ENCODE peak calls at places on chromosomes 13 and 19, in eight cellular contexts. One of them, this sample, is unnamed.

GRCh38 chr19:19655051-19655594 is 8.4 kb downstream of the ATP13A1 start:
- DNase-seq in PC-3: no peak
- DNase-seq in anterior cingulate cortex: no peak
- DNase-seq in mesendoderm: no peak
- DNase-seq in fibroblast of mammary gland: no peak
- DNase-seq in CD4-positive, alpha-beta memory T cell: no peak
- DNase-seq in effector CD4-positive, alpha-beta T cell: no peak
- DNase-seq in stimulated activated CD4-positive, alpha-beta T cell treated with anti-CD3 and anti-CD28 coated beads, Interleukin-4, amount 100 ng/mL, for 1 hour: no peak
- DNase-seq in this sample: no peak

GRCh38 chr13:20608438-20609020 is 41.6 kb downstream of the IFT88 start:
- DNase-seq in PC-3: no peak
- DNase-seq in anterior cingulate cortex: no peak
- DNase-seq in mesendoderm: no peak
- DNase-seq in fibroblast of mammary gland: peak
- DNase-seq in CD4-positive, alpha-beta memory T cell: no peak
- DNase-seq in effector CD4-positive, alpha-beta T cell: no peak
- DNase-seq in stimulated activated CD4-positive, alpha-beta T cell treated with anti-CD3 and anti-CD28 coated beads, Interleukin-4, amount 100 ng/mL, for 1 hour: no peak
- DNase-seq in this sample: no peak

GRCh38 chr13:67230774-67231480 is 791 bp upstream of the PCDH9 start:
- DNase-seq in PC-3: peak
- DNase-seq in anterior cingulate cortex: no peak
- DNase-seq in mesendoderm: peak
- DNase-seq in fibroblast of mammary gland: peak
- DNase-seq in CD4-positive, alpha-beta memory T cell: no peak
- DNase-seq in effector CD4-positive, alpha-beta T cell: no peak
- DNase-seq in stimulated activated CD4-positive, alpha-beta T cell treated with anti-CD3 and anti-CD28 coated beads, Interleukin-4, amount 100 ng/mL, for 1 hour: peak
- DNase-seq in this sample: peak

GRCh38 chr19:45717983-45718650 is 12.6 kb downstream of the FBXO46 start:
- DNase-seq in PC-3: no peak
- DNase-seq in anterior cingulate cortex: no peak
- DNase-seq in mesendoderm: no peak
- DNase-seq in fibroblast of mammary gland: peak
- DNase-seq in CD4-positive, alpha-beta memory T cell: no peak
- DNase-seq in effector CD4-positive, alpha-beta T cell: no peak
- DNase-seq in stimulated activated CD4-positive, alpha-beta T cell treated with anti-CD3 and anti-CD28 coated beads, Interleukin-4, amount 100 ng/mL, for 1 hour: no peak
- DNase-seq in this sample: no peak

GRCh38 chr13:83223546-83223945 is 658.7 kb downstream of the SLITRK1 start:
- DNase-seq in PC-3: no peak
- DNase-seq in anterior cingulate cortex: no peak
- DNase-seq in mesendoderm: no peak
- DNase-seq in fibroblast of mammary gland: no peak
- DNase-seq in CD4-positive, alpha-beta memory T cell: no peak
- DNase-seq in effector CD4-positive, alpha-beta T cell: no peak
- DNase-seq in stimulated activated CD4-positive, alpha-beta T cell treated with anti-CD3 and anti-CD28 coated beads, Interleukin-4, amount 100 ng/mL, for 1 hour: no peak
- DNase-seq in this sample: no peak

GRCh38 chr13:24764276-24764630 is 284 bp downstream of the RNF17 start:
- DNase-seq in PC-3: no peak
- DNase-seq in anterior cingulate cortex: no peak
- DNase-seq in mesendoderm: no peak
- DNase-seq in fibroblast of mammary gland: no peak
- DNase-seq in CD4-positive, alpha-beta memory T cell: no peak
- DNase-seq in effector CD4-positive, alpha-beta T cell: no peak
- DNase-seq in stimulated activated CD4-positive, alpha-beta T cell treated with anti-CD3 and anti-CD28 coated beads, Interleukin-4, amount 100 ng/mL, for 1 hour: no peak
- DNase-seq in this sample: no peak

GRCh38 chr13:81018936-81019335 is 678.0 kb upstream of the SPRY2 start:
- DNase-seq in PC-3: no peak
- DNase-seq in anterior cingulate cortex: no peak
- DNase-seq in mesendoderm: no peak
- DNase-seq in fibroblast of mammary gland: no peak
- DNase-seq in CD4-positive, alpha-beta memory T cell: no peak
- DNase-seq in effector CD4-positive, alpha-beta T cell: no peak
- DNase-seq in stimulated activated CD4-positive, alpha-beta T cell treated with anti-CD3 and anti-CD28 coated beads, Interleukin-4, amount 100 ng/mL, for 1 hour: no peak
- DNase-seq in this sample: no peak

GRCh38 chr19:58392945-58393724 is 2.3 kb upstream of the RNF225 start:
- DNase-seq in PC-3: no peak
- DNase-seq in anterior cingulate cortex: no peak
- DNase-seq in mesendoderm: no peak
- DNase-seq in fibroblast of mammary gland: no peak
- DNase-seq in CD4-positive, alpha-beta memory T cell: no peak
- DNase-seq in effector CD4-positive, alpha-beta T cell: no peak
- DNase-seq in stimulated activated CD4-positive, alpha-beta T cell treated with anti-CD3 and anti-CD28 coated beads, Interleukin-4, amount 100 ng/mL, for 1 hour: no peak
- DNase-seq in this sample: no peak

GRCh38 chr19:27962260-27962659 is 1250.7 kb downstream of the UQCRFS1 start:
- DNase-seq in PC-3: no peak
- DNase-seq in anterior cingulate cortex: no peak
- DNase-seq in mesendoderm: no peak
- DNase-seq in fibroblast of mammary gland: peak
- DNase-seq in CD4-positive, alpha-beta memory T cell: no peak
- DNase-seq in effector CD4-positive, alpha-beta T cell: no peak
- DNase-seq in stimulated activated CD4-positive, alpha-beta T cell treated with anti-CD3 and anti-CD28 coated beads, Interleukin-4, amount 100 ng/mL, for 1 hour: no peak
- DNase-seq in this sample: no peak

GRCh38 chr19:49019242-49019932 is 2.5 kb upstream of the LHB start:
- DNase-seq in PC-3: peak
- DNase-seq in anterior cingulate cortex: no peak
- DNase-seq in mesendoderm: peak
- DNase-seq in fibroblast of mammary gland: peak
- DNase-seq in CD4-positive, alpha-beta memory T cell: peak
- DNase-seq in effector CD4-positive, alpha-beta T cell: peak
- DNase-seq in stimulated activated CD4-positive, alpha-beta T cell treated with anti-CD3 and anti-CD28 coated beads, Interleukin-4, amount 100 ng/mL, for 1 hour: peak
- DNase-seq in this sample: peak

GRCh38 chr19:55082023-55082851 is 6.6 kb downstream of the EPS8L1 start:
- DNase-seq in PC-3: peak
- DNase-seq in anterior cingulate cortex: no peak
- DNase-seq in mesendoderm: peak
- DNase-seq in fibroblast of mammary gland: peak
- DNase-seq in CD4-positive, alpha-beta memory T cell: peak
- DNase-seq in effector CD4-positive, alpha-beta T cell: no peak
- DNase-seq in stimulated activated CD4-positive, alpha-beta T cell treated with anti-CD3 and anti-CD28 coated beads, Interleukin-4, amount 100 ng/mL, for 1 hour: peak
- DNase-seq in this sample: peak

GRCh38 chr13:91323349-91323748 is 24.1 kb upstream of the MIR17HG start:
- DNase-seq in PC-3: no peak
- DNase-seq in anterior cingulate cortex: no peak
- DNase-seq in mesendoderm: no peak
- DNase-seq in fibroblast of mammary gland: no peak
- DNase-seq in CD4-positive, alpha-beta memory T cell: peak
- DNase-seq in effector CD4-positive, alpha-beta T cell: no peak
- DNase-seq in stimulated activated CD4-positive, alpha-beta T cell treated with anti-CD3 and anti-CD28 coated beads, Interleukin-4, amount 100 ng/mL, for 1 hour: no peak
- DNase-seq in this sample: peak